ENCODE peak calls at places on chromosomes 11 and 22, in six cellular contexts. L is A549, P is SK-N-SH, O is K562, D is HepG2, H is GM12878. V is an unnamed sample.

GRCh38 chr11:102479733-102480132 is 27.2 kb upstream of the TMEM123 start:
- DNase-seq in L (no peak), P (no peak), O (no peak), D (no peak), H (no peak), V (no peak)

GRCh38 chr11:131859811-131860210 is 489.4 kb downstream of the NTM start:
- DNase-seq in L (no peak), P (no peak), O (no peak), D (no peak), H (no peak), V (peak; percentile 77)

GRCh38 chr11:44243633-44244343 is 66.2 kb downstream of the ALX4 start:
- DNase-seq in L (peak; percentile 28), P (no peak), O (peak; percentile 26), D (peak; percentile 77), H (no peak), V (peak; percentile 46)

GRCh38 chr22:39669432-39669831 is 98.9 kb downstream of the CACNA1I start:
- DNase-seq in L (no peak), P (no peak), O (no peak), D (no peak), H (no peak), V (no peak)

GRCh38 chr22:19942071-19942885 is 660 bp upstream of the TXNRD2 start:
- DNase-seq in L (peak; percentile 18), P (peak; percentile 64), O (peak; percentile 84), D (no peak), H (no peak), V (peak; percentile 69)

GRCh38 chr22:35421121-35421520 is 21.2 kb downstream of the MCM5 start:
- DNase-seq in L (no peak), P (no peak), O (no peak), D (no peak), H (no peak), V (no peak)

GRCh38 chr11:131571571-131571970 is 201.2 kb downstream of the NTM start:
- DNase-seq in L (no peak), P (no peak), O (no peak), D (no peak), H (no peak), V (no peak)

GRCh38 chr11:105202844-105203548 is 63.4 kb upstream of the CARD18 start:
- DNase-seq in L (no peak), P (no peak), O (no peak), D (peak; percentile 96), H (no peak), V (no peak)

GRCh38 chr11:117462183-117462574 is 134.5 kb downstream of the CEP164 start:
- DNase-seq in L (no peak), P (no peak), O (no peak), D (no peak), H (no peak), V (no peak)

GRCh38 chr22:44191036-44191454 is 10.3 kb downstream of the PARVG start:
- DNase-seq in L (no peak), P (no peak), O (no peak), D (no peak), H (no peak), V (no peak)

GRCh38 chr11:59172345-59173079 is 580 bp downstream of the DTX4 start:
- DNase-seq in L (no peak), P (peak; percentile 63), O (no peak), D (peak; percentile 10), H (peak; percentile 60), V (no peak)

GRCh38 chr11:105092255-105093239 is 47.0 kb downstream of the CARD18 start:
- DNase-seq in L (no peak), P (no peak), O (no peak), D (no peak), H (no peak), V (peak; percentile 20)

GRCh38 chr11:121564948-121565684 is 112.3 kb upstream of the SORL1-AS1 start:
- DNase-seq in L (no peak), P (no peak), O (no peak), D (peak; percentile 94), H (no peak), V (no peak)

GRCh38 chr11:44790211-44790610 is 63.4 kb downstream of the TSPAN18 start:
- DNase-seq in L (no peak), P (no peak), O (no peak), D (no peak), H (no peak), V (no peak)

DNA sequence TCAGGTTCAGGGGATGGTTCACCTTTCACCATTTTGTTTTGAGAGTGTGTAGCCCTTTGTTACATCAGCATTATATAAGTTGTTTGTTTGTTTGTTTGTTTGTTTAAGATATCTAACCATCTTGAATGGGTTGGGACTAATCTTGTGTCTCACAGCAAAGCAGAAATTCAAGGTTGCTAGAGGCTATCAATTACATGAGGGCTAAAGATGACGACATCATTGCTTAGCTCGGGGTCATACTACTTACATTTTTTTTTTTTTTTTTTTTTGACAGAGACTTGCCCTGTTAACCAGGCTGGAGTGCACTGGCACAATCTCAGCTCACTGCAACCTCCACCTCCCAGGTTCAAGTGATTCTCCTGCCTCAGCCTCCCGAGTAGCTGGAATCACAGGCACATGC is 87.1 kb upstream of the XKR3 start:
- DNase-seq in L (no peak), P (no peak), O (no peak), D (no peak), H (no peak), V (no peak)
- TF ChIP-seq SMC3 in L (no peak), P (no peak), O (no peak), D (no peak), H (no peak), V (no peak)

DNA sequence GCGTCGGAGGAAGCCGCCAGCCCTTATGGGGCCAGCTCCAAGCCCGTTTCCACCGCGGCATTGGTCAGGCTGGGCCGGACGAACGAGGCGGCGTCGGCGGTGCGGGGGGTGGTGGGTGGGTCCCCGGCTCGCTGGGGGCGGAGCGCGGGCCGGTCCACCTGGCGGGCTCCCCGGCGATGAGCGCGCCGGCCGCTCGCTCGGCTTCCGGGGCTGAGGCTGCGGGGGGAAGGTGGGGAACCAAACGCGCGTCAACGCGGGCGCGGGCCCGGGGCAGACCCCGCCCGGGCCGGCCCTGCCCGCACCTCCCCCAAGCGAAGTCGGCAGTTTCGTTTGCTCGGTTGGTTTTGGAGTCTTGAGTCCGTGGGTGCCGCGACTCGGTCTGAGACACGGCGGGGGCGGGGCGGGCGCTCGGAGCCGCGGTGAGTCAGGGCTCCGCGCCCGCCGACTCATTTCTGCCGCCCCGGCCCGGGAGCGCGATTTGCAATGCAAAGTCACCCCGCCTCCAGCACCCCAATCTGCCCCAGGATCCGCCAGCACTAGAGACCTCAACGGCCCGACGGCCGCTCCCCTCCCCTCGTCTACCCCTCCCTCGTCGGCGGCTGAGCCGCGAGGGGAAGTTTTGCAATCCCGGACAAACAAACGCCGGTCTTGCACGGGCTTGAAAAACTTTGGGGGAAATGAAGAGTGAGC is 1.3 kb downstream of the ASCL2 start:
- DNase-seq in L (no peak), P (peak; percentile 64), O (peak; percentile 50), D (peak; percentile 64), H (no peak), V (no peak)
- TF ChIP-seq SMC3 in L (no peak), P (no peak), O (no peak), D (no peak), H (no peak), V (no peak)

GRCh38 chr11:118625036-118625690 is 17.7 kb downstream of the PHLDB1 start:
- DNase-seq in L (no peak), P (no peak), O (no peak), D (no peak), H (no peak), V (no peak)
- TF ChIP-seq SMC3 in L (no peak), P (no peak), O (no peak), D (no peak), H (no peak), V (no peak)

GRCh38 chr11:78033040-78033439 is 10.0 kb upstream of the KCTD14 start:
- DNase-seq in L (no peak), P (no peak), O (no peak), D (peak; percentile 68), H (no peak), V (no peak)

GRCh38 chr11:78031629-78032028 is 8.6 kb upstream of the KCTD14 start:
- DNase-seq in L (no peak), P (no peak), O (no peak), D (peak; percentile 43), H (peak; percentile 64), V (no peak)

GRCh38 chr11:78032090-78032489 is 9.0 kb upstream of the KCTD14 start:
- DNase-seq in L (no peak), P (peak; percentile 42), O (no peak), D (no peak), H (no peak), V (no peak)

GRCh38 chr11:78027759-78028158 is 4.7 kb upstream of the KCTD14 start:
- DNase-seq in L (no peak), P (no peak), O (no peak), D (no peak), H (no peak), V (no peak)

DNA sequence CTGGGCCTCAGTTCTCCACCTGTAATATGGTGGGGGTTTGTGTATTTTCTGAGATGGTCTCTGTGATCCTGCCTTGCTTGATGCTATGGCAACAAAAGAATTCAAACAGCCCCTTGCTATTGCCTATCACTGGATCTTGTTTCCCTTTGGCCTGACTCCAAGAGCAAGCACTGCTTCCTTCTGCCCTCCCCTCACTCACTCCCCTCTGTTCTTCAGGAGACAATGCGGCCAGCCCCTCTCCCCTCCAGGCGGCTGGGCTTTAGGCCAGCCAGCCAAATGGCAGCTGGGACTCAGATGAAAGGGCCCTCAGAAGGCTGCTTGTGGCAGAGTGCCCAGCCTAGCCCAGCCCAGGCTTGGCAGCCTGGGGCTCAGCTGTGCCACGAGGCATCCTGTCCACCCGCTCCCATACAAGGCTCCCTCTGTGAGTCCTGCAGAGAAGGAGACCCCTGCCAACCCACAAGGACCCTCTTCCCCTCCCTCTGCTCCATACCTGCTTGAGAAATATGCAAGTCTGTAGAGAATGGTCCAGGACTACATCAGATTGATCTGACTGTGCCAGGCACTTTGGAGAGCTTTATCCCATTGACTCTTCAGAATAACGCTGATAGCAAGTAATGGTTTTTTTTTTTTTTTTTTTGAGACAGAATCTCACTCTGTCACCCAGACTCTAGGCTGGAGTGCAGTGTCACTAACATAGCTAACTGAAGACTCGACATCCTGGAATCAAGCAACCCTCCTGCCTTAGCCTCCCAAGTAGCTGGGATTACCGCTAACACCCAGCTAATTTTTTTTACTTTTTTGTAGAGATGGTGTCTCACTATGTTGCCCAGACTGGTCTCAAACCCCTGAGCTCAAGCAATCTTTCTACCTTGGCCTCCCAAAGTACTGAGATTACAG is 7.6 kb upstream of the KCTD14 start:
- DNase-seq in L (no peak), P (peak; percentile 91), O (no peak), D (peak; percentile 55), H (no peak), V (peak; percentile 50)
- TF ChIP-seq SMC3 in L (no peak), P (no peak), O (no peak), D (no peak), H (no peak), V (no peak)

V was measured in IMR-90.